ENCODE peak calls at places on chromosomes 13 and 19, in five cellular contexts. F is GM23338, A is astrocyte of the hippocampus, D is AG09319, Y is tibial artery. Q is an unnamed sample.

GRCh38 chr19:4088975-4089374 is 22.3 kb upstream of the ZBTB7A start:
- DNase-seq in F (no peak), A (no peak), D (no peak), Y (no peak), Q (no peak)

GRCh38 chr19:2303209-2303798 is 4.7 kb downstream of the LINGO3 start:
- DNase-seq in F (no peak), A (no peak), D (no peak), Y (no peak), Q (no peak)

GRCh38 chr19:50838239-50838638 is 4.9 kb upstream of the KLK15 start:
- DNase-seq in F (peak; percentile 65), A (no peak), D (no peak), Y (no peak), Q (peak; percentile 47)

GRCh38 chr19:36605101-36605838 is at the start of gene ZNF382:
- DNase-seq in F (peak; percentile 63), A (peak; percentile 92), D (peak; percentile 20), Y (peak; percentile 51), Q (peak; percentile 68)

GRCh38 chr19:54081032-54081431 is at the start of gene TARM1:
- DNase-seq in F (peak; percentile 42), A (no peak), D (no peak), Y (no peak), Q (no peak)

GRCh38 chr19:33309826-33310225 is 7.5 kb upstream of the CEBPA start:
- DNase-seq in F (no peak), A (no peak), D (no peak), Y (no peak), Q (no peak)

GRCh38 chr13:76860706-76861105 is 25.5 kb downstream of the KCTD12 start:
- DNase-seq in F (no peak), A (no peak), D (no peak), Y (no peak), Q (no peak)

GRCh38 chr13:91142572-91142971 is 204.9 kb upstream of the MIR17HG start:
- DNase-seq in F (no peak), A (peak; percentile 87), D (no peak), Y (no peak), Q (peak; percentile 88)

GRCh38 chr19:39949026-39949747 is 14.8 kb upstream of the FCGBP start:
- DNase-seq in F (no peak), A (no peak), D (no peak), Y (no peak), Q (no peak)

GRCh38 chr13:112435973-112436372 is 59.8 kb downstream of the SPACA7 start:
- DNase-seq in F (no peak), A (no peak), D (no peak), Y (no peak), Q (no peak)

GRCh38 chr13:73158851-73159250 is 100.0 kb downstream of the KLF5 start:
- DNase-seq in F (no peak), A (peak; percentile 87), D (no peak), Y (no peak), Q (peak; percentile 5)